ENCODE peak calls at places on chromosomes 12 and 14, in seven cellular contexts. Y, F, I, G, U, E and B are unnamed samples.

GRCh38 chr12:92778525-92778924 is 75.7 kb downstream of the PLEKHG7 start:
- DNase-seq in E (no peak), I (no peak), F (no peak), Y (peak; percentile 95), U (no peak), G (no peak), B (peak; percentile 20)

GRCh38 chr12:53023-53734 is 13.4 kb upstream of the IQSEC3 start:
- DNase-seq in Y (no peak), F (no peak), G (no peak), I (no peak), E (no peak), U (no peak), B (no peak)

GRCh38 chr12:15679146-15679545 is 110.0 kb downstream of the EPS8 start:
- DNase-seq in Y (no peak), E (no peak), I (peak; percentile 80), G (no peak), U (no peak), F (no peak), B (peak; percentile 85)

GRCh38 chr14:48890333-48890732 is 695.8 kb downstream of the RPS29 start:
- DNase-seq in U (no peak), E (no peak), Y (no peak), G (no peak), I (no peak), F (no peak), B (no peak)

GRCh38 chr12:630656-631632 is 32.3 kb downstream of the NINJ2 start:
- DNase-seq in I (no peak), U (peak; percentile 59), F (peak; percentile 81), E (no peak), Y (peak; percentile 28), G (no peak), B (no peak)

GRCh38 chr14:75662966-75663365 is 1.9 kb downstream of the TTLL5 start:
- DNase-seq in G (no peak), Y (peak; percentile 66), I (no peak), F (no peak), E (no peak), U (no peak), B (no peak)

GRCh38 chr12:79959484-79959883 is 24.6 kb upstream of the PPP1R12A start:
- DNase-seq in I (no peak), Y (no peak), G (no peak), U (no peak), E (peak; percentile 17), F (no peak), B (no peak)

GRCh38 chr12:82666830-82667229 is 19.9 kb upstream of the TMTC2 start:
- DNase-seq in U (no peak), F (no peak), Y (no peak), E (no peak), G (no peak), I (no peak), B (no peak)

GRCh38 chr12:66043035-66043434 is 87.5 kb downstream of the LLPH start:
- DNase-seq in U (no peak), I (no peak), G (no peak), F (no peak), E (no peak), Y (no peak), B (no peak)

GRCh38 chr14:68762944-68763831 is 29.7 kb downstream of the ZFP36L1 start:
- DNase-seq in F (no peak), I (peak; percentile 48), G (no peak), U (no peak), E (no peak), Y (peak; percentile 92), B (peak; percentile 75)

GRCh38 chr14:52551696-52552062 is 626 bp downstream of the TXNDC16 start:
- DNase-seq in F (peak; percentile 10), E (peak; percentile 18), G (no peak), U (no peak), I (peak; percentile 28), Y (peak; percentile 62), B (peak; percentile 22)

GRCh38 chr12:8012910-8013309 is 19.6 kb upstream of the FOXJ2 start:
- DNase-seq in G (no peak), E (no peak), I (no peak), Y (no peak), U (no peak), F (no peak), B (peak; percentile 13)